ENCODE peak calls at places on chromosomes 4 and X, in five cellular contexts. H is esophagus squamous epithelium, P is fibroblast of mammary gland, O is cardiac muscle cell, K is PC-3. G is an unnamed sample.

GRCh38 chr4:78369691-78370090 is 181.9 kb upstream of the ANXA3 start:
- DNase-seq in H (no peak), P (peak; percentile 38), O (no peak), K (no peak), G (no peak)

GRCh38 chrX:83169683-83170082 is 338.4 kb upstream of the POU3F4 start:
- DNase-seq in H (no peak), P (no peak), O (no peak), K (no peak), G (no peak)

GRCh38 chr4:78748361-78748760 is 27.8 kb upstream of the BMP2K start:
- DNase-seq in H (no peak), P (no peak), O (no peak), K (no peak), G (no peak)

GRCh38 chr4:145939856-145940255 is 1.2 kb upstream of the ZNF827 start:
- DNase-seq in H (no peak), P (peak; percentile 42), O (no peak), K (peak; percentile 73), G (no peak)

GRCh38 chr4:40948017-40948416 is 198.3 kb downstream of the NSUN7 start:
- DNase-seq in H (no peak), P (no peak), O (no peak), K (no peak), G (no peak)

GRCh38 chr4:52628974-52629373 is 30.1 kb downstream of the USP46 start:
- DNase-seq in H (no peak), P (no peak), O (no peak), K (no peak), G (no peak)

GRCh38 chr4:84681488-84682274 is 98.8 kb downstream of the CDS1 start:
- DNase-seq in H (no peak), P (peak; percentile 67), O (peak; percentile 81), K (peak; percentile 40), G (peak; percentile 67)

GRCh38 chrX:46770817-46771163 is 11.9 kb upstream of the SLC9A7 start:
- DNase-seq in H (no peak), P (peak; percentile 91), O (no peak), K (peak; percentile 87), G (peak; percentile 75)

GRCh38 chrX:149527705-149528104 is 13.1 kb upstream of the EOLA1 start:
- DNase-seq in H (no peak), P (peak; percentile 31), O (peak; percentile 12), K (peak; percentile 54), G (no peak)

GRCh38 chr4:177480796-177481195 is 38.6 kb upstream of the AGA start:
- DNase-seq in H (no peak), P (peak; percentile 34), O (no peak), K (no peak), G (peak; percentile 38)

GRCh38 chrX:337331-337831 is 18.8 kb upstream of the GTPBP6 start:
- DNase-seq in H (no peak), P (no peak), O (no peak), K (no peak), G (no peak)

GRCh38 chrX:119753639-119754257 is 4.6 kb upstream of the SOWAHD start:
- DNase-seq in H (no peak), P (peak; percentile 51), O (peak; percentile 49), K (peak; percentile 70), G (no peak)

GRCh38 chr4:53855886-53856260 is 208.5 kb downstream of the CHIC2 start:
- DNase-seq in H (no peak), P (peak; percentile 97), O (no peak), K (peak; percentile 89), G (peak; percentile 89)

GRCh38 chr4:3290889-3291321 is 1.9 kb upstream of the RGS12 start:
- DNase-seq in H (no peak), P (no peak), O (no peak), K (no peak), G (no peak)

GRCh38 chr4:163109967-163110366 is 56.7 kb downstream of the NAF1 start:
- DNase-seq in H (no peak), P (no peak), O (no peak), K (no peak), G (no peak)

GRCh38 chrX:85052636-85053343 is 49.1 kb downstream of the APOOL start:
- DNase-seq in H (no peak), P (peak; percentile 90), O (no peak), K (peak; percentile 68), G (peak; percentile 53)

GRCh38 chr4:96102541-96103018 is 262.7 kb downstream of the PDHA2 start:
- DNase-seq in H (no peak), P (peak; percentile 63), O (no peak), K (peak; percentile 4), G (no peak)

GRCh38 chr4:58301384-58301783 is 1191.2 kb upstream of the IGFBP7 start:
- DNase-seq in H (no peak), P (no peak), O (peak; percentile 12), K (no peak), G (no peak)

GRCh38 chr4:3785292-3785565 is 19.0 kb downstream of the ADRA2C start:
- DNase-seq in H (no peak), P (no peak), O (no peak), K (no peak), G (no peak)

GRCh38 chrX:48491809-48492208 is 15.8 kb downstream of the FTSJ1 start:
- DNase-seq in H (no peak), P (no peak), O (no peak), K (no peak), G (no peak)

GRCh38 chrX:45434231-45434630 is 233.6 kb upstream of the DIPK2B start:
- DNase-seq in H (no peak), P (no peak), O (no peak), K (no peak), G (no peak)

GRCh38 chrX:38886112-38886511 is 84.9 kb downstream of the MID1IP1 start:
- DNase-seq in H (no peak), P (no peak), O (no peak), K (peak; percentile 62), G (no peak)

GRCh38 chrX:10167573-10167972 is 10.8 kb downstream of the CLCN4 start:
- DNase-seq in H (no peak), P (no peak), O (no peak), K (no peak), G (no peak)

GRCh38 chr4:7423801-7424552 is 10.8 kb downstream of the PSAPL1 start:
- DNase-seq in H (no peak), P (no peak), O (no peak), K (no peak), G (no peak)

GRCh38 chrX:48978226-48978625 is 6.6 kb upstream of the KCND1 start:
- DNase-seq in H (no peak), P (no peak), O (no peak), K (no peak), G (no peak)

GRCh38 chr4:124710253-124710849 is 2.2 kb downstream of the ANKRD50 start:
- DNase-seq in H (no peak), P (no peak), O (peak; percentile 2), K (peak; percentile 19), G (no peak)

GRCh38 chr4:88240297-88240714 is 44.1 kb downstream of the PPM1K start:
- DNase-seq in H (peak; percentile 2), P (peak; percentile 17), O (no peak), K (no peak), G (no peak)

GRCh38 chrX:43316161-43316560 is 339.9 kb upstream of the MAOA start:
- DNase-seq in H (no peak), P (no peak), O (no peak), K (no peak), G (no peak)

GRCh38 chr4:6471303-6472007 is 959 bp downstream of the PPP2R2C start:
- DNase-seq in H (no peak), P (no peak), O (no peak), K (no peak), G (no peak)

GRCh38 chr4:140755811-140756291 is 334 bp downstream of the TBC1D9 start:
- DNase-seq in H (no peak), P (peak; percentile 35), O (peak; percentile 73), K (no peak), G (no peak)

GRCh38 chr4:8540586-8540985 is 39.6 kb upstream of the GPR78 start:
- DNase-seq in H (no peak), P (no peak), O (no peak), K (no peak), G (no peak)
- TF ChIP-seq CTCF in H (no peak), P (no peak), O (no peak), K (no peak), G (no peak)

DNA sequence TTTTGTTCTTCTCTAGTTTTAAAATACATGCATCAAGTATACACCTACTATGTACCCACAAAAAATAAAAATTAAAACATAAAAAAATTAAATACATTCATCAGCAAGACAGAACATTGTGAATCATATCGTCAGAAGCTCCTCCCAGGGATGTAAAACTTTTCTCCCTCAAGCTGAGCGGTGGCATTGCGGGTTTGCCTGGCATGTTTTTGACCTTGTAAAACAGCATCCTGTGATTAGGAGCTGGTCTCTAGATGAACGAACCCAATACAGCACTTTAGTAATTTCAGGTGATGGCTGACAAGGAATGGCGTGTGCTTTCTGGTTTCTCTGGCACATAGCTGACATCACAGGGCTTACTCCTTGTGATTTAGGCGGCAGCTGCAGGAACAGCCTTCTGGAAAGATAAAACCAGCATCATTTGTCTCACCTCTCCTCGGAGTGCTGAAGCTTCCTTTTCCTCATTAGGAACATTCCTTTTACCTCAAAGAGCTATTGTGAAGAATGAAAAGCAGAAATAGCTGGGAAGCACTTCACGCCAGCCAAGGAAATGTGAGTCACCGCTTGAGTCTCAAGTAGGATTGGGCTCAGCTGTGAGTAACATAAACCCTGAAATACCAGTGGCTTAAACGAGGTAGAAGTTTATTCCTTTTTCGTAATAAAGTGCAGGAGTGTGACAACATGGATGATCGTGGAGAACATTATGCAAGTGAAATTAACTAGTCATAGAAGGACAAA is 44.3 kb downstream of the NYX start:
- DNase-seq in H (no peak), P (peak; percentile 95), O (no peak), K (peak; percentile 76), G (peak; percentile 58)
- H3K4me3 ChIP-seq in H (no peak overlapping the region), P (peak overlapping the region; percentile 6), O (no peak overlapping the region), K (peak overlapping the region; percentile 60), G (peak overlapping the region; percentile 27)

GRCh38 chrX:98068210-98068609 is 1184.5 kb downstream of the RPA4 start:
- DNase-seq in H (no peak), P (peak; percentile 9), O (no peak), K (no peak), G (no peak)

GRCh38 chrX:98067611-98068010 is 1183.9 kb downstream of the RPA4 start:
- DNase-seq in H (no peak), P (peak; percentile 13), O (no peak), K (no peak), G (peak; percentile 9)

GRCh38 chrX:98065151-98065550 is 1181.4 kb downstream of the RPA4 start:
- DNase-seq in H (no peak), P (no peak), O (no peak), K (no peak), G (no peak)
- TF ChIP-seq CTCF in H (no peak), P (no peak), O (no peak), K (no peak), G (no peak)

GRCh38 chr4:137531121-137531520 is 1.2 kb downstream of the PCDH18 start:
- DNase-seq in H (no peak), P (peak; percentile 78), O (peak; percentile 4), K (peak; percentile 45), G (no peak)

GRCh38 chr4:137532869-137533236 is 559 bp upstream of the PCDH18 start:
- DNase-seq in H (no peak), P (no peak), O (no peak), K (no peak), G (no peak)

GRCh38 chr4:137529432-137529831 is 2.9 kb downstream of the PCDH18 start:
- DNase-seq in H (no peak), P (no peak), O (no peak), K (no peak), G (no peak)

GRCh38 chr4:137531951-137532868 is at the start of gene PCDH18:
- DNase-seq in H (peak; percentile 4), P (peak; percentile 98), O (peak; percentile 71), K (peak; percentile 75), G (peak; percentile 84)

GRCh38 chr4:137530176-137530575 is 2.1 kb downstream of the PCDH18 start:
- DNase-seq in H (no peak), P (peak; percentile 91), O (no peak), K (no peak), G (no peak)
- H3K4me3 ChIP-seq in H (peak overlapping the region; percentile 56), P (peak overlapping the region; percentile 84), O (no peak overlapping the region), K (no peak overlapping the region), G (peak overlapping the region; percentile 81)